ENCODE peak calls at places on chromosomes 13 and 19, in five cellular contexts. B is IMR-90, V is neuronal stem cell, J is mesenchymal stem cell, S is H1. W is an unnamed sample.

GRCh38 chr13:66992183-66992582 is 238.0 kb downstream of the PCDH9 start:
- DNase-seq in B (peak; percentile 73), V (no peak), J (no peak), S (no peak), W (no peak)

GRCh38 chr19:33551676-33552075 is 30.1 kb upstream of the PEPD start:
- DNase-seq in B (no peak), V (no peak), J (no peak), S (no peak), W (no peak)

GRCh38 chr13:39527961-39528720 is 74.9 kb downstream of the LHFPL6 start:
- DNase-seq in B (peak; percentile 96), V (no peak), J (peak; percentile 86), S (no peak), W (peak; percentile 72)

GRCh38 chr19:18712981-18713380 is 29.5 kb downstream of the CRTC1 start:
- DNase-seq in B (peak; percentile 31), V (no peak), J (peak; percentile 10), S (no peak), W (no peak)

GRCh38 chr19:23957660-23958281 is 43.1 kb downstream of the ZNF726 start:
- DNase-seq in B (peak; percentile 82), V (no peak), J (peak; percentile 58), S (no peak), W (peak; percentile 97)

GRCh38 chr19:5031231-5032100 is 62.6 kb downstream of the KDM4B start:
- DNase-seq in B (peak; percentile 65), V (peak; percentile 85), J (peak; percentile 78), S (peak; percentile 99), W (peak; percentile 60)

GRCh38 chr19:3441986-3442329 is 38.4 kb downstream of the SMIM24 start:
- DNase-seq in B (no peak), V (no peak), J (no peak), S (no peak), W (no peak)

GRCh38 chr13:45718063-45718462 is 15.9 kb downstream of the CBY2 start:
- DNase-seq in B (peak; percentile 14), V (no peak), J (no peak), S (no peak), W (no peak)

GRCh38 chr13:25300861-25301346 is 521 bp upstream of the NUP58 start:
- DNase-seq in B (no peak), V (no peak), J (no peak), S (no peak), W (peak; percentile 16)

GRCh38 chr13:25301347-25302113 is at the start of gene NUP58:
- DNase-seq in B (peak; percentile 95), V (peak; percentile 69), J (peak; percentile 96), S (peak; percentile 85), W (peak; percentile 91)

GRCh38 chr13:36601186-36601585 is 72.6 kb upstream of the SERTM1 start:
- DNase-seq in B (no peak), V (no peak), J (no peak), S (no peak), W (peak; percentile 59)
- H2BK5ac ChIP-seq in B (no peak overlapping the region), V (no peak overlapping the region), J (no peak overlapping the region), S (no peak overlapping the region), W (no peak overlapping the region)

GRCh38 chr13:102003848-102004570 is 397.8 kb downstream of the FGF14 start:
- DNase-seq in B (no peak), V (no peak), J (no peak), S (no peak), W (no peak)
- H4K91ac ChIP-seq in B (no peak overlapping the region), V (no peak overlapping the region), J (no peak overlapping the region), S (no peak overlapping the region), W (no peak overlapping the region)

GRCh38 chr19:11480081-11480926 is 542 bp downstream of the ELAVL3 start:
- DNase-seq in B (no peak), V (no peak), J (no peak), S (no peak), W (no peak)

GRCh38 chr19:11480927-11481776 is at the start of gene ELAVL3:
- DNase-seq in B (no peak), V (no peak), J (peak; percentile 5), S (peak; percentile 76), W (no peak)

GRCh38 chr19:11483176-11484111 is 2.6 kb upstream of the ELAVL3 start:
- DNase-seq in B (no peak), V (no peak), J (no peak), S (no peak), W (no peak)

GRCh38 chr19:11481777-11482383 is 1.0 kb upstream of the ELAVL3 start:
- DNase-seq in B (peak; percentile 85), V (peak; percentile 63), J (peak; percentile 85), S (peak; percentile 90), W (no peak)

GRCh38 chr19:11482384-11483050 is 1.7 kb upstream of the ELAVL3 start:
- DNase-seq in B (peak; percentile 72), V (peak; percentile 67), J (peak; percentile 76), S (peak; percentile 95), W (peak; percentile 83)
- H3K4me3 ChIP-seq in B (peak overlapping the region; percentile 49), V (peak overlapping the region; percentile 42), J (peak overlapping the region; percentile 70), S (peak overlapping the region; percentile 0), W (no peak overlapping the region)

DNA sequence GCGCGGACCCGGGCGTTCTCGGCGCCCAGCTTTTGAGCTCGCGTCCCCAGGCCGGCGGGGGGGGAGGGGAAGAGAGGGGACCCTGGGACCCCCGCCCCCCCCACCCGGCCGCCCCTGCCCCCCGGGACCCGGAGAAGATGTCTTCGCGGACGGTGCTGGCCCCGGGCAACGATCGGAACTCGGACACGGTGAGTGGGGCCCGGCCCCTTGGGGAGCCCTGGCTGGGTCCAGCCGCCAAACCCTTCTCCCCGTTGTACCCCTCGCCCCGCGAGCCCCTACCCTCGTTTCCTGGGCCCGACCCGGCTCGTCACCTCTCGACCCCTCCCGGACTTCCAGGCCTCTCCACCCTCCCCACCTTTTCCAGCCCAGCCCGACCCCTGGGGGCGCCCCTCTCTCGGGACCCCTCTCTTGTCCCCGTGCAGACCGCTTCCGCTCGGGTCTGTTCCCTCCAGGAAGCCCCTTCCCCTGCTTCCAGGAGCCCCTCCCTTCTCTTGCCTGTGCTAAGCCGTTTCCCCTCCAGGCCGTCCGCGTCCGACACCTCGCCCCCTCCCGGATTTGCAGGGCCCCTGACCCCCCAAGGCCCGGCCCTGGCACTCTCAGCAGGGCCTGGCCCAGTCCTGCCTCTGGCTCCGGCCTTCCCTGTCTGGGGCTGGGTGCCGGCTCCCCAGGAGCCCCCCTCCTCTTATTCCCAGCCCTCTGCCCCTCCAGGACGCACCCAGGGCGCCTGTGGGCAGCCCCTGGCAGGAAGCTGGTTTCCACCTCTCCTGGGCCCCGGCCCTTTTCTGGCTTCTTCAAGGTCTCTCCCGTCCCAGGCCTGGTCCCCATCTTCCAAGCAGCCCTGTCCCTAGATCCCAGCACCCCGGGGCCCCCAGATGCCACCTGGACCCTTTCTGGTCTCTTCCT is 632 bp downstream of the MARK4 start:
- DNase-seq in B (no peak), V (no peak), J (peak; percentile 41), S (peak; percentile 71), W (no peak)
- H2BK5ac ChIP-seq in B (peak overlapping the region; percentile 38), V (peak overlapping the region; percentile 95), J (peak overlapping the region; percentile 58), S (no peak overlapping the region), W (peak overlapping the region; percentile 41)

DNA sequence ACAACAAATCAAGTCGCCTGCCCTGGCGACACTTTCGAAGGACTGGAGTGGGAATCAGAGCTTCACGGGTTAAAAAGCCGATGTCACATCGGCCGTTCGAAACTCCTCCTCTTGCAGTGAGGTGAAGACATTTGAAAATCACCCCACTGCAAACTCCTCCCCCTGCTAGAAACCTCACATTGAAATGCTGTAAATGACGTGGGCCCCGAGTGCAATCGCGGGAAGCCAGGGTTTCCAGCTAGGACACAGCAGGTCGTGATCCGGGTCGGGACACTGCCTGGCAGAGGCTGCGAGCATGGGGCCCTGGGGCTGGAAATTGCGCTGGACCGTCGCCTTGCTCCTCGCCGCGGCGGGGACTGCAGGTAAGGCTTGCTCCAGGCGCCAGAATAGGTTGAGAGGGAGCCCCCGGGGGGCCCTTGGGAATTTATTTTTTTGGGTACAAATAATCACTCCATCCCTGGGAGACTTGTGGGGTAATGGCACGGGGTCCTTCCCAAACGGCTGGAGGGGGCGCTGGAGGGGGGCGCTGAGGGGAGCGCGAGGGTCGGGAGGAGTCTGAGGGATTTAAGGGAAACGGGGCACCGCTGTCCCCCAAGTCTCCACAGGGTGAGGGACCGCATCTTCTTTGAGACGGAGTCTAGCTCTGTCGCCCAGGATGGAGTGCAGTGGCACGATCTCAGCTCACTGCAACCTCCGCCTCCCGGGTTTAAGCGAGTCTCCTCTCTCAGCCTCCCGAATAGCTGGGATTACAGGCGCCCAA is at the start of gene LDLR:
- DNase-seq in B (peak; percentile 90), V (peak; percentile 86), J (peak; percentile 99), S (peak; percentile 84), W (peak; percentile 96)
- H4K91ac ChIP-seq in B (peak within 1 kb of the TSS; percentile 81), V (no peak within 1 kb of the TSS), J (peak within 1 kb of the TSS; percentile 93), S (peak within 1 kb of the TSS; percentile 92), W (peak within 1 kb of the TSS; percentile 97)

W was measured in trophoblast cell.